ENCODE peak calls at places on chromosomes 11 and 22, in ten cellular contexts. C, M, O, R, P, Y, Q, K, I and V are unnamed samples.

GRCh38 chr22:17232406-17232805 is 13.2 kb upstream of the ADA2 start:
- DNase-seq in R (no peak), O (no peak), Y (no peak), I (no peak), M (no peak), C (no peak), K (no peak), Q (no peak), P (no peak), V (no peak)

GRCh38 chr22:30325065-30325720 is 1.5 kb downstream of the TBC1D10A start:
- DNase-seq in I (no peak), Q (no peak), K (peak; percentile 83), P (no peak), C (no peak), O (no peak), Y (no peak), R (peak; percentile 54), M (peak; percentile 46), V (no peak)

GRCh38 chr11:113083571-113083970 is 122.4 kb downstream of the NCAM1 start:
- DNase-seq in R (no peak), C (no peak), K (no peak), O (no peak), P (no peak), M (no peak), Q (no peak), I (no peak), Y (no peak), V (no peak)

GRCh38 chr11:67024410-67024809 is 1.5 kb downstream of the SYT12 start:
- DNase-seq in Q (no peak), I (no peak), P (no peak), O (peak; percentile 89), K (no peak), Y (no peak), C (no peak), M (no peak), R (no peak), V (no peak)

GRCh38 chr22:25383892-25384291 is 164.5 kb downstream of the CRYBB2 start:
- DNase-seq in I (no peak), K (no peak), Q (no peak), R (no peak), M (no peak), O (no peak), C (no peak), Y (no peak), P (no peak), V (no peak)

GRCh38 chr11:92204731-92205130 is 19.9 kb upstream of the FAT3 start:
- DNase-seq in R (no peak), M (no peak), K (peak; percentile 68), P (no peak), C (no peak), I (no peak), O (no peak), Y (no peak), Q (no peak), V (no peak)

GRCh38 chr11:44840526-44840925 is 110.2 kb downstream of the TP53I11 start:
- DNase-seq in P (no peak), K (no peak), O (no peak), Q (no peak), C (no peak), M (no peak), I (no peak), Y (no peak), R (no peak), V (no peak)

GRCh38 chr22:47452184-47452583 is 689.7 kb downstream of the TBC1D22A start:
- DNase-seq in R (peak; percentile 57), Q (no peak), O (peak; percentile 60), M (no peak), C (no peak), I (no peak), K (no peak), P (no peak), Y (no peak), V (no peak)

DNA sequence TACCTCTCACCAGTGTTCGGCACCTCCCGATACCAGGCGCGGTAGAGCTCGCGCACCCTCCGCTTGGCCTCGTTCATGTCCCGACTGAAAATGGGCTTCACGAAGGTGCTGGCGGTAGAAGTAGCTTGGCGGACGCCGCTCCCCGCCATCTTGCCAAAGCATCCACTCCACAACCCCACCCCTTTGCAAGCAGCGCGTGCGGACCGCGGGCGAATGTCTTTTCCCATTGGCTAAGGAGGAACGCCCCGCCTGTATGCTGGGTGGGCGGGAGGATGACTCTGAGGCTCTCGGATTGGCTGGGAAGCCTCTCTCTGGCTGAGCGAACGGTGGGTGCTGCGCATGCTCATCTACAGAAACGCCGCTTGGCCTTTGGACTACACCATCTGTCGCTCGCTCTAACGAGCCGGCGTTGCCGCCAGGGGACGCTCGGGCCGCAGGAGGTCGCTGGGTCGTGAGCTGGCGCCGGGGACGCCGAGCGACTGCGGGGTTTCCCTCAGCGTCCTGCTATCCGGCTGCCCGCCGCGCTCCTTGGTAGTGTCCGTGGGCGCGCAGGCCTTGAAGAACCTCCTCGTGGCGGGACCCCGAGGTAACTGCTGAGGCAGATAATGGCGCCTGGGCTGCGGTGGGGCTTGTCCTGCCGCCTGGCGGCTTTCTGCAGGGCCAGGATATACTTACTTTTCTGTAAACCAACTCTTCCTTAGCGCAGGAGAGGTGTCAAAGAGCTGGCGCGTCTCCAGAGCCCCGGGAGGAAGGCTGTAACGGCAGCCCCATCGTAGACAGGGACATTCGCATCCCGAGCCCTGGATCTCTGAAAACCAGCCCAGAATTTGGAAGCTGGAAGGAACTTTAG is at the start of gene NDUFA6:
- DNase-seq in O (peak; percentile 99), R (peak; percentile 97), P (peak; percentile 100), I (peak; percentile 100), M (peak; percentile 98), Q (peak; percentile 96), K (peak; percentile 100), C (peak; percentile 98), Y (peak; percentile 97), V (peak; percentile 100)
- TF ChIP-seq POLR2A in O (peak; percentile 76), R (peak; percentile 95), P (peak; percentile 72), I (peak; percentile 88), M (peak; percentile 89), Q (peak; percentile 95), K (peak; percentile 93), C (peak; percentile 89), Y (peak; percentile 93), V (peak; percentile 98)

GRCh38 chr22:32648486-32648885 is 153.0 kb upstream of the TIMP3 start:
- DNase-seq in P (no peak), C (no peak), M (no peak), I (no peak), R (no peak), Y (no peak), Q (no peak), O (no peak), K (no peak), V (no peak)

GRCh38 chr22:32646476-32646875 is 155.0 kb upstream of the TIMP3 start:
- DNase-seq in Y (no peak), R (no peak), K (no peak), I (no peak), M (no peak), O (no peak), Q (no peak), C (no peak), P (no peak), V (no peak)

GRCh38 chr22:32649515-32650200 is 151.8 kb upstream of the TIMP3 start:
- DNase-seq in K (peak; percentile 81), I (no peak), Q (no peak), Y (no peak), M (peak; percentile 60), P (no peak), O (peak; percentile 81), C (peak; percentile 65), R (peak; percentile 76), V (no peak)

GRCh38 chr22:32643246-32643645 is 158.3 kb upstream of the TIMP3 start:
- DNase-seq in Y (no peak), P (no peak), C (no peak), O (no peak), M (no peak), R (no peak), I (no peak), Q (no peak), K (no peak), V (no peak)

DNA sequence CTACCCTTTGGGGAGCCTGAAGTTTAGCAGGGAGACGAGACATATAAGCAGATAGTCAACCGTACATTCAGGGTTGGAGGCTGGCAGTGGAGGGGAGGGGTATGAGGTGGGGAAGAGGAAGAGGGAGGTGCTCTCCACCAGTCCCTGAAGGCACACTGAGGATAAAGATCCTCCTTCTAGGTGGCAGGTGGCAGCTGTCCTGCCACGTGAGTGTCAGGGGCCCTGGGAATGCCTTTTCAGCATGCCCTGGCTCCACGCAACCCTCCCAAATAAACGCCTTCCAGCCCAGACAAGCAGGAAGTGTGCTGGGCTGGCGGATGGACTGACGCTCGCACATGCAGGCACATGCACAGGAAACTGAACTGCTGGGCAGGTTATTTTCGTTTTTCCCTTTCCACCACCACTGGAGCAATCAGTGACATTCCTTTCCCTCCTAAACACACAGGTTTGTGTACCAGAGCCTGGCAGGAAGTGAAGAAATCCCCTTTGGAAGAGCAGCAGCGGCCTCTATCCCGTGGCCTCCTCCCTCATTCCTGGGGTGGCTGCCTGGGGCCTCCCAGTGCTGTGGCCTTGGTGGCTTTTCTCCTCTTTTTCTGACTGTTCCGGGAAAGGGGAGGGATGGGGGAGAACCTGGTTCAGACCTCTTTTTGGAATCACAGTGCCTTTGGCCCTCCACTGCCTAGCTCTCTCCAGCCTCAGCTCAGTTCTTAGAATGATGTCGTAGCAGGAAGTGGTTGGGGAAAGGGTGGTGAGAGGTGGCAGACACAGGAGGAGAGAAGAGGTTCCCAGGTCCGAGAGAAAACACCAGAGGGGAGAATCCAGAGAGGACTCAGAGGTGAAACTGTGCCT is 157.0 kb upstream of the TIMP3 start:
- DNase-seq in I (no peak), K (peak; percentile 83), R (no peak), O (no peak), C (peak; percentile 76), Q (no peak), P (peak; percentile 82), M (peak; percentile 39), Y (peak; percentile 23), V (no peak)
- TF ChIP-seq POLR2A in I (no peak), K (no peak), R (no peak), O (no peak), C (peak; percentile 24), Q (no peak), P (no peak), M (no peak), Y (no peak), V (no peak)

GRCh38 chr22:27114186-27114585 is 456.8 kb downstream of the MIAT start:
- DNase-seq in K (no peak), C (no peak), Q (no peak), P (no peak), R (no peak), O (no peak), M (no peak), I (no peak), Y (no peak), V (no peak)

GRCh38 chr22:27113211-27114030 is 456.0 kb downstream of the MIAT start:
- DNase-seq in R (no peak), I (peak; percentile 86), K (peak; percentile 91), O (peak; percentile 87), Q (no peak), Y (peak; percentile 39), P (no peak), C (no peak), M (peak; percentile 52), V (no peak)

GRCh38 chr22:27111796-27112195 is 454.4 kb downstream of the MIAT start:
- DNase-seq in C (no peak), Y (no peak), R (no peak), Q (no peak), M (no peak), O (no peak), K (no peak), P (no peak), I (no peak), V (no peak)

GRCh38 chr22:27110985-27111451 is 453.6 kb downstream of the MIAT start:
- DNase-seq in R (no peak), M (no peak), Q (no peak), C (no peak), P (no peak), I (peak; percentile 59), K (no peak), Y (no peak), O (no peak), V (no peak)

GRCh38 chr22:27112273-27112672 is 454.9 kb downstream of the MIAT start:
- DNase-seq in Y (no peak), I (peak; percentile 17), O (no peak), C (no peak), R (no peak), K (no peak), Q (no peak), P (no peak), M (no peak), V (no peak)
- TF ChIP-seq POLR2A in Y (no peak), I (no peak), O (no peak), C (no peak), R (no peak), K (no peak), Q (no peak), P (no peak), M (no peak), V (no peak)

DNA sequence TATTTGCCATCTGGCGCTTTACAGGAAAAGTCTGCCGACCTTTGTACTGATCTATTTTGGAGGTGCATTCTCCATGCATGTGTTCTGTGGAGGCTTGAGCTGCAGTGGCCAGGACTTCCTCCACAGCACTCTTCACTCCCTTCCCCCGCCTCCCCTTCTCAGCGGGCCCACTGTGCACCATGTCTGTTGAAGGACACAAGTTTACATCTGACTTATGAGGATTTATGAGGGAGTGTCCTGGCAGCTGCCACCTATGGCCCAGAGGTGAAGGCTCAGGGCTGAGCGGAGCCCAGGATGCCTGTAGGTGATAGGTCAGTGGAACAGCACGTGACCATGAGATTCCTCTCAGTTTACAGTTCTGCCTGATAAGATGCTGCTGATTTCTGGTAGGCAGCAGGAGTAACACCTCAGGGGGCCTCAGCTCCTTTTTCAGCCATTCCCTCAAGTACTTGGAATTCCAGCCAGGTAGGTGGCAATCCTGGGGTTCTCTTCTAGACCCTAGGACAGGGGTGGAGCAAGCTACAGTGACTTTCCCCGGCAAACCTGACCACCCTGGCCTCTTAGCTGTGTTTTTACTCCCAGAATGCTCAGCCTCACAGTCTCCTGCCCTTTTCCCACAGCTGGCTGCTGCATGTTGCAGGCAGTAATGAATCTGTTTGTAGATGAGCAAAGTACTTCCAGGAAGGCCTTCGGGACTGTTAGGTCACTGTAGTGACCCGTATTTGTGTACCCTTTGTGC is 59.9 kb downstream of the PPFIBP2 start:
- DNase-seq in P (no peak), C (no peak), I (no peak), Y (no peak), R (no peak), Q (no peak), O (no peak), K (no peak), M (no peak), V (no peak)
- TF ChIP-seq POLR2A in P (no peak), C (no peak), I (no peak), Y (no peak), R (no peak), Q (no peak), O (no peak), K (no peak), M (no peak), V (no peak)